ENCODE peak calls at places on chromosome 20, in eight cellular contexts. S is activated T-cell treated with anti-CD3 and anti-CD28 coated beads, Interleukin-2, amount 50 U/mL, for 1 hour; N is H9; B is left lung; Z is stimulated activated CD8-positive, alpha-beta memory T cell treated with anti-CD3 and anti-CD28 coated beads, Interleukin-2, amount 100 ng/mL, for 48 hours; F is NCI-H1105; G is naive thymus-derived CD8-positive, alpha-beta T cell; E is SK-N-DZ. J is an unnamed sample.

GRCh38 chr20:57071283-57071701 is 195.1 kb downstream of the BMP7 start:
- DNase-seq in E (no peak), S (no peak), G (no peak), Z (no peak), F (peak), N (peak), B (no peak), J (peak)

GRCh38 chr20:62345681-62346370 is 21.3 kb downstream of the LAMA5 start:
- DNase-seq in E (no peak), G (no peak), N (no peak), B (peak), F (no peak), S (no peak), Z (no peak), J (no peak)

GRCh38 chr20:48791014-48791413 is 36.8 kb downstream of the PREX1 start:
- DNase-seq in E (no peak), B (no peak), Z (no peak), G (no peak), F (peak), N (no peak), S (no peak), J (peak)

GRCh38 chr20:31425797-31426196 is 14.6 kb upstream of the DEFB123 start:
- DNase-seq in E (no peak), F (no peak), G (no peak), Z (no peak), N (no peak), S (no peak), B (no peak), J (no peak)

GRCh38 chr20:45306431-45306982 is at the start of gene RBPJL:
- DNase-seq in S (peak), Z (peak), B (peak), N (peak), G (peak), E (peak), F (no peak), J (no peak)

GRCh38 chr20:44448753-44449546 is 26.7 kb upstream of the TTPAL start:
- DNase-seq in N (peak), S (no peak), F (no peak), E (peak), Z (no peak), B (no peak), G (no peak), J (no peak)

GRCh38 chr20:63224272-63225081 is 8.5 kb upstream of the YTHDF1 start:
- DNase-seq in S (no peak), Z (no peak), B (no peak), G (no peak), E (peak), N (no peak), F (peak), J (no peak)

GRCh38 chr20:9068896-9069663 is at the start of gene PLCB4:
- DNase-seq in E (peak), Z (no peak), S (no peak), G (no peak), N (peak), F (peak), B (peak), J (no peak)

GRCh38 chr20:41138527-41139226 is 1.3 kb downstream of the PLCG1 start:
- DNase-seq in N (no peak), G (peak), E (no peak), Z (no peak), S (peak), F (no peak), B (no peak), J (no peak)

GRCh38 chr20:15814360-15814759 is 758.9 kb downstream of the KIF16B start:
- DNase-seq in B (no peak), G (no peak), S (no peak), N (no peak), E (no peak), F (no peak), Z (no peak), J (no peak)

GRCh38 chr20:50274570-50275430 is 84.2 kb downstream of the CEBPB start:
- DNase-seq in G (no peak), N (no peak), Z (no peak), E (no peak), F (no peak), S (no peak), B (peak), J (peak)

GRCh38 chr20:11853359-11853758 is 64.3 kb upstream of the BTBD3 start:
- DNase-seq in G (no peak), S (no peak), E (no peak), Z (no peak), F (no peak), B (no peak), N (no peak), J (no peak)

GRCh38 chr20:50580016-50580747 is 70.0 kb downstream of the PTPN1 start:
- DNase-seq in Z (peak), S (peak), E (peak), B (no peak), G (no peak), N (peak), F (no peak), J (no peak)

GRCh38 chr20:33499347-33499746 is 9.5 kb downstream of the CBFA2T2 start:
- DNase-seq in G (no peak), Z (no peak), F (no peak), E (peak), B (no peak), N (no peak), S (no peak), J (no peak)

GRCh38 chr20:53866787-53867740 is 203.3 kb downstream of the BCAS1 start:
- DNase-seq in F (no peak), N (no peak), G (no peak), Z (no peak), S (no peak), E (peak), B (no peak), J (no peak)

GRCh38 chr20:51416532-51417244 is 125.8 kb downstream of the NFATC2 start:
- DNase-seq in Z (no peak), B (no peak), N (no peak), E (no peak), G (no peak), F (no peak), S (no peak), J (no peak)

GRCh38 chr20:60206259-60206658 is 248.0 kb downstream of the CDH26 start:
- DNase-seq in N (peak), F (peak), B (no peak), Z (no peak), G (no peak), E (no peak), S (no peak), J (no peak)

GRCh38 chr20:52540489-52540888 is 348.9 kb upstream of the ZFP64 start:
- DNase-seq in Z (no peak), G (no peak), E (no peak), F (no peak), N (no peak), S (no peak), B (no peak), J (no peak)

GRCh38 chr20:12679456-12679855 is 329.3 kb upstream of the SPTLC3 start:
- DNase-seq in G (no peak), F (no peak), Z (no peak), E (no peak), S (no peak), B (no peak), N (no peak), J (no peak)

GRCh38 chr20:50129662-50130345 is 16.9 kb upstream of the UBE2V1 start:
- DNase-seq in B (no peak), Z (no peak), N (peak), E (no peak), S (no peak), F (no peak), G (no peak), J (no peak)

GRCh38 chr20:45077559-45077958 is 23.4 kb downstream of the KCNS1 start:
- DNase-seq in B (no peak), S (no peak), E (no peak), F (no peak), Z (no peak), N (no peak), G (no peak), J (no peak)

GRCh38 chr20:63955281-63955845 is 853 bp downstream of the UCKL1 start:
- DNase-seq in B (no peak), N (no peak), G (no peak), E (peak), Z (no peak), S (peak), F (no peak), J (no peak)

GRCh38 chr20:24950128-24950835 is 1.2 kb downstream of the CST7 start:
- DNase-seq in S (no peak), B (peak), N (peak), F (no peak), E (no peak), G (no peak), Z (no peak), J (no peak)

GRCh38 chr20:16574656-16575355 is 1.6 kb upstream of the KIF16B start:
- DNase-seq in Z (peak), G (peak), B (peak), N (peak), F (no peak), E (peak), S (peak), J (peak)

GRCh38 chr20:20780127-20780822 is 67.8 kb upstream of the RALGAPA2 start:
- DNase-seq in B (peak), E (no peak), N (peak), F (peak), Z (no peak), G (no peak), S (no peak), J (peak)

GRCh38 chr20:49445176-49445575 is 37.3 kb downstream of the KCNB1 start:
- DNase-seq in G (no peak), F (no peak), E (no peak), Z (no peak), N (no peak), S (no peak), B (no peak), J (no peak)

GRCh38 chr20:53918949-53919361 is 151.4 kb downstream of the BCAS1 start:
- DNase-seq in G (no peak), B (no peak), E (peak), S (no peak), Z (no peak), N (peak), F (no peak), J (no peak)

GRCh38 chr20:16069416-16070010 is 503.7 kb downstream of the KIF16B start:
- DNase-seq in G (no peak), Z (no peak), S (no peak), B (no peak), E (no peak), N (no peak), F (no peak), J (no peak)